ENCODE peak calls at places on chromosomes 4 and X, in eight cellular contexts. R is sigmoid colon, Y is K562, A is spleen, Z is stomach, F is endothelial cell of umbilical vein, E is breast epithelium, H is transverse colon. P is an unnamed sample.

GRCh38 chr4:185113340-185113739 is 29.7 kb upstream of the SLC25A4 start:
- DNase-seq in R (no peak), Y (no peak), A (no peak), Z (no peak), F (no peak), E (no peak), H (no peak), P (no peak)

GRCh38 chr4:36206586-36206985 is 37.7 kb downstream of the ARAP2 start:
- DNase-seq in R (no peak), Y (no peak), A (no peak), Z (no peak), F (no peak), E (no peak), H (no peak), P (no peak)

GRCh38 chr4:153222162-153222789 is 18.0 kb downstream of the TRIM2 start:
- DNase-seq in R (peak; percentile 88), Y (no peak), A (no peak), Z (peak; percentile 64), F (peak; percentile 82), E (peak; percentile 56), H (peak; percentile 64), P (no peak)

GRCh38 chrX:85828771-85829170 is 218.6 kb downstream of the CHM start:
- DNase-seq in R (no peak), Y (no peak), A (no peak), Z (no peak), F (no peak), E (no peak), H (no peak), P (no peak)

GRCh38 chr4:133156096-133156495 is 7.0 kb downstream of the PCDH10 start:
- DNase-seq in R (no peak), Y (no peak), A (no peak), Z (no peak), F (peak; percentile 26), E (no peak), H (no peak), P (peak; percentile 91)

GRCh38 chr4:8283161-8283560 is 13.6 kb downstream of the HTRA3 start:
- DNase-seq in R (peak; percentile 61), Y (no peak), A (peak; percentile 68), Z (no peak), F (no peak), E (no peak), H (no peak), P (no peak)

GRCh38 chr4:166675411-166675810 is 558.9 kb downstream of the SPOCK3 start:
- DNase-seq in R (no peak), Y (no peak), A (no peak), Z (no peak), F (no peak), E (no peak), H (no peak), P (no peak)

GRCh38 chrX:2299871-2300270 is 200.9 kb downstream of the DHRSX start:
- DNase-seq in R (no peak), Y (no peak), A (no peak), Z (no peak), F (no peak), E (no peak), H (no peak), P (no peak)

GRCh38 chr4:121876070-121876469 is 5.8 kb upstream of the BBS7 start:
- DNase-seq in R (no peak), Y (no peak), A (no peak), Z (no peak), F (no peak), E (no peak), H (no peak), P (no peak)

GRCh38 chr4:661856-662761 is 12.0 kb downstream of the ATP5ME start:
- DNase-seq in R (peak; percentile 65), Y (no peak), A (peak; percentile 75), Z (no peak), F (no peak), E (no peak), H (peak; percentile 4), P (no peak)

GRCh38 chrX:1390621-1391369 is 1.1 kb downstream of the SLC25A6 start:
- DNase-seq in R (peak; percentile 62), Y (no peak), A (peak; percentile 88), Z (peak; percentile 25), F (no peak), E (no peak), H (peak; percentile 13), P (no peak)

GRCh38 chr4:53541577-53542206 is 49.6 kb downstream of the LNX1 start:
- DNase-seq in R (no peak), Y (no peak), A (no peak), Z (no peak), F (peak; percentile 84), E (no peak), H (no peak), P (no peak)

GRCh38 chr4:123640271-123640670 is 243.7 kb downstream of the SPRY1 start:
- DNase-seq in R (no peak), Y (no peak), A (no peak), Z (no peak), F (peak; percentile 14), E (no peak), H (no peak), P (no peak)

GRCh38 chr4:150999091-150999490 is 16.0 kb downstream of the LRBA start:
- DNase-seq in R (no peak), Y (no peak), A (no peak), Z (no peak), F (no peak), E (no peak), H (no peak), P (no peak)

DNA sequence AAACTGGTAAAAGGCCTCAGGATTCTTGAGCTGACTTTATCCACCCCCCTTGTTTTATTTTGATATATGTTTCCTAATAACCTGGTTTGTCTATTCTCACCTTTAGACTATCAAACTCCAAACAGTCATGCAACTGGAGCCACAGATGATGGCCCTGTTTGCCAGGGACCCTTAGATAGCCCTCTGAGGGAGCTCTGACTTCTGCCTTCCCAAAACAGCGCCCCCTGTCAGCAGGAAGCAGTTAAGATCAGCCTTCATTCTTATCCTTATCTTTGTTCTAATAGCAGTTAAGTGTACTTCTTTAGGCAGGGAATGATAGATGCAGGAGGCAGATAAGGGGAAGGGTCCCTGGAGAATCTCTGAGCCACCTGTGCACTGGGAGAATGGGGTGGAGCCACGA is 27.5 kb upstream of the CXCL13 start:
- DNase-seq in R (no peak), Y (no peak), A (no peak), Z (no peak), F (no peak), E (no peak), H (no peak), P (no peak)
- TF ChIP-seq CTCF in R (no peak), Y (peak; percentile 46), A (no peak), Z (no peak), F (peak; percentile 10), E (no peak), H (no peak), P (no peak)

GRCh38 chr4:88592600-88593448 is 544 bp downstream of the HERC3 start:
- DNase-seq in R (peak; percentile 85), Y (peak; percentile 92), A (peak; percentile 97), Z (peak; percentile 84), F (peak; percentile 76), E (peak; percentile 56), H (peak; percentile 86), P (peak; percentile 93)

GRCh38 chr4:88597970-88598369 is 5.7 kb downstream of the HERC3 start:
- DNase-seq in R (no peak), Y (no peak), A (no peak), Z (no peak), F (no peak), E (no peak), H (no peak), P (no peak)

GRCh38 chr4:88587285-88587684 is 5.0 kb upstream of the HERC3 start:
- DNase-seq in R (no peak), Y (no peak), A (no peak), Z (no peak), F (no peak), E (no peak), H (no peak), P (no peak)

GRCh38 chr4:88591787-88592599 is at the start of gene HERC3:
- DNase-seq in R (peak; percentile 95), Y (peak; percentile 94), A (peak; percentile 97), Z (peak; percentile 94), F (peak; percentile 93), E (peak; percentile 79), H (peak; percentile 94), P (peak; percentile 97)
- TF ChIP-seq POLR2A in R (peak; percentile 24), Y (no peak), A (peak; percentile 6), Z (no peak), F (no peak), E (no peak), H (peak; percentile 56), P (peak; percentile 6)

DNA sequence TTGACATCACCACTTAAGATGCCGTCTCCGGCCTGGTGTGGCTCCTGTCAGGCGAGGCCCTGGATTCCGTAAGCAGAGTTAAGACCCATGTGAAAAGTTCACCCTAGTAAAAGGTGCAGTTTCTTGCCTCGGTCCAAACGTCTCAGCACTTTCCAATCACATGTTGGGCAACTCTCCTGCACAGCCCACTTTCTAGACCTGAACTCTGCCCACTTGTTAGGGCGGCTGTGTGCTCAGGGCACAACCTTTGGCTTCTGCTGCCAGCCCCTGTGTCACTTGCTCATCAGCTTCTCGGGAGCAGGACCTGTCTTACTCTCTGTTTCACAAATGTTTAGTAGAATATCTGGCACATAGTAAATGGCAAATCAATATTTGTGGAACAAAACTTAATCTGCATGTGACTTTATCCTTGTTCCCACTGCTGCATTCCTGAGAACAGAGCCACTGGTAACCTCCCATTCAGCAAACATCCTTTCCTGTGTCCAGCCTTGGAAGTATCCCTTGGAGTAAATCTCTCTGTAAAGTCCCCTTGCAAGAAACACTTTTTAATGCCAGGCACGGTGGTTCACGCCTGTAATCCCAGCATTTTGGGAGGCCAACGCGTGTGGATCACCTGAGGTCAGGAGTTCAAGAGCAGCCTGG is 38.7 kb upstream of the SH3RF1 start:
- DNase-seq in R (no peak), Y (no peak), A (no peak), Z (peak; percentile 33), F (no peak), E (no peak), H (no peak), P (no peak)
- TF ChIP-seq POLR2AphosphoS5 in R (no peak), Y (no peak), A (no peak), Z (peak; percentile 62), F (no peak), E (no peak), H (no peak), P (no peak)

DNA sequence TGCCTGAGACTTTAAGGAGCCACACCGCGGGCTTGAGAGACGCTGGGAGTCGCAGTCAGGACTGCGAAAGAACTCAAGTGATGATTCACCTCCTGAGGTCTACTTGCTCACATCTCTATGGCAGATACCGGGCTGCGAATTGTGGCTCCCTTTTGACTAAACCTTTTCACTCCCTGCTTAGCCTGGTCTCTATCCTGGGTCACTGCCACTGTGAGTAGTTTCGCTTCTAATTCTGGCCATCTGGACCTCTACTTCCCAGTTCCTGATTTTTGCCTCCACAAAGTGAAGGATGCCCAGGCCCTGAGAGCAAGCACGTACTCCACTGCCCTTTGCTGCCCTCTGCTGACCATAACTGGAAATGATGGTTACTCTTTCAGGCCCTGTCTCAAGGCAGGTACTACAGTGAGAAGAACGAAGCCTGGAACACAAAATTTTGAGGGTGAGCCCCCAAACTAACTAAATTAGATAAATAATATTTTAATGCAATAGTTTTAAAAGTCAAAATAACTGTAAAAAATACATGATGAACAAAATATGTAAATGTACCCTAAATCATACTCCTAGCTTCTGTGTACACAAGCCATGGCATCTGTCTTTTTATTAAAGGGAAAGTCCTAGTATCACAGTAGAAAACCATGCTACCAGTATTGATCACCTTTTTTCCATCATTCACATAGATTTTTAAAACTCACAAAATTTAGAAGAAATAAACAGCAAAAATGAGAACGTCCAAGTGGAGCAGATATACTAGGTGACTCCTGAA is 16.7 kb downstream of the MAD2L1 start:
- DNase-seq in R (peak; percentile 93), Y (peak; percentile 67), A (peak; percentile 73), Z (peak; percentile 79), F (peak; percentile 76), E (peak; percentile 74), H (peak; percentile 85), P (peak; percentile 97)
- TF ChIP-seq CTCF in R (peak; percentile 86), Y (peak; percentile 79), A (peak; percentile 84), Z (no peak), F (peak; percentile 79), E (peak; percentile 82), H (peak; percentile 90), P (peak; percentile 88)